ENCODE peak calls at places on chromosome X, in six cellular contexts. X is HCT116, M is H1, P is suprapubic skin, T is transverse colon, U is prostate gland. B is an unnamed sample.

GRCh38 chrX:7606253-7606652 is 236.7 kb upstream of the VCX start:
- DNase-seq in X (no peak), M (no peak), P (no peak), T (no peak), U (no peak), B (no peak)

GRCh38 chrX:135625995-135626394 is 87.4 kb upstream of the CT45A1 start:
- DNase-seq in X (peak; percentile 2), M (peak; percentile 39), P (no peak), T (no peak), U (no peak), B (no peak)

GRCh38 chrX:19670321-19670750 is 155.0 kb upstream of the MAP3K15 start:
- DNase-seq in X (no peak), M (no peak), P (no peak), T (no peak), U (no peak), B (no peak)

GRCh38 chrX:107025538-107025937 is 25.5 kb upstream of the MORC4 start:
- DNase-seq in X (peak; percentile 27), M (no peak), P (no peak), T (no peak), U (no peak), B (no peak)

GRCh38 chrX:34810364-34810763 is 132.2 kb upstream of the FAM47B start:
- DNase-seq in X (no peak), M (no peak), P (no peak), T (no peak), U (no peak), B (no peak)

GRCh38 chrX:56232221-56233082 is at the start of gene KLF8:
- DNase-seq in X (peak; percentile 8), M (peak; percentile 56), P (peak; percentile 71), T (peak; percentile 68), U (peak; percentile 61), B (peak; percentile 43)

GRCh38 chrX:22365460-22365859 is 92.7 kb downstream of the CBLL2 start:
- DNase-seq in X (peak; percentile 86), M (no peak), P (no peak), T (no peak), U (no peak), B (no peak)

GRCh38 chrX:101931104-101931493 is 728 bp downstream of the ZMAT1 start:
- DNase-seq in X (no peak), M (no peak), P (no peak), T (no peak), U (no peak), B (no peak)

GRCh38 chrX:143336261-143336660 is 181.0 kb downstream of the SPANXN3 start:
- DNase-seq in X (no peak), M (no peak), P (no peak), T (no peak), U (no peak), B (no peak)

GRCh38 chrX:43474321-43474720 is 181.8 kb upstream of the MAOA start:
- DNase-seq in X (peak; percentile 24), M (no peak), P (no peak), T (no peak), U (no peak), B (no peak)

GRCh38 chrX:67544281-67544680 is 460 bp downstream of the AR start:
- DNase-seq in X (no peak), M (no peak), P (no peak), T (no peak), U (peak; percentile 34), B (no peak)

GRCh38 chrX:6225307-6226052 is 3.2 kb downstream of the NLGN4X start:
- DNase-seq in X (no peak), M (no peak), P (no peak), T (no peak), U (no peak), B (no peak)

GRCh38 chrX:37454537-37455285 is 105.5 kb downstream of the PRRG1 start:
- DNase-seq in X (peak; percentile 73), M (no peak), P (no peak), T (peak; percentile 28), U (no peak), B (no peak)

GRCh38 chrX:10039821-10040793 is 72.9 kb downstream of the CLDN34 start:
- DNase-seq in X (no peak), M (no peak), P (no peak), T (no peak), U (no peak), B (no peak)

GRCh38 chrX:109199726-109200125 is 282.2 kb downstream of the GUCY2F start:
- DNase-seq in X (no peak), M (no peak), P (no peak), T (no peak), U (no peak), B (no peak)

GRCh38 chrX:75115707-75116413 is 40.2 kb downstream of the ABCB7 start:
- DNase-seq in X (no peak), M (no peak), P (no peak), T (no peak), U (no peak), B (no peak)

GRCh38 chrX:9510366-9510765 is 45.5 kb downstream of the TBL1X start:
- DNase-seq in X (no peak), M (no peak), P (no peak), T (no peak), U (no peak), B (no peak)

GRCh38 chrX:48958635-48959094 is 1.3 kb upstream of the OTUD5 start:
- DNase-seq in X (no peak), M (peak; percentile 48), P (peak; percentile 73), T (peak; percentile 47), U (peak; percentile 6), B (peak; percentile 52)

GRCh38 chrX:109732780-109733657 is at the start of gene ACSL4:
- DNase-seq in X (peak; percentile 42), M (peak; percentile 82), P (peak; percentile 86), T (peak; percentile 87), U (peak; percentile 79), B (peak; percentile 53)

DNA sequence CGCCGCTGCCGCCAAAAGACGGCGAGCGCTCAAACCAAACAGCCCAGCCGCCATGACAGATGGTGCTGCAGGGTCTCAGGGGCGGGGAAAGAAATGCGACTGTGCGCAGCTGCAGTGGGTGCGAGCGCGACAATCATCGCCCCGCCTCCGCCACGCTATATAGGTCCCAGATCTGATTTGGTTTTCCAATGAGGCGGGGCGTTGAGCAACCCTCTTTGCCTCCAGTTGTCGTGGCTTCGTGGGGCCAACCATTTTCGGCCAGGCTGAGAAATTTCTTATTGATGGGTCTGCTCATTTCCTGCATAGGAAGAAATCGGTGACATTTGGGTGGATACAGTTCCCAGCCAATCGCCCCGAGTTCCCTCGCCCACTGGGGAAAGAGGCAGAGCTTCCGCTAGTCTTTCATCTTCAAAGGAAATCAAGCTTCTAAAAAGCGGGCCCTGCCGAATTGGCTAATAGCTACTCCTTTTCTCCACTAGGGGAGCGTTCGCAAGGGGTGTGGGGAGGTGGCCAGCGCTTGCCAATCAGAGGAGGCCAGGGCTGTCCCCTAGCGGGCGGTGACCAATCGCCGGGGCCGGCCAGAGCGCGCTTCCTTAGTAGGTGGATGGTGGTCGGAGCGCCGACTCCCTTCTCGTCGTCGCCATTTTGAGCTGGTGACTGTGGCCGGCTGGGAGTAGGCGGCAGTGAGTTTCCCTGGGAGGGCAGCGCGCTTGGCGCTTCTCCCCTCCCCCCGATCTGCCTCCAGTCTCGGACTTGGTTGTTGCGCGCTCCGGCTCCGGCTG is at the start of the genes NDUFB11 and RBM10:
- DNase-seq in X (peak; percentile 87), M (peak; percentile 80), P (peak; percentile 96), T (peak; percentile 94), U (peak; percentile 91), B (peak; percentile 93)
- TF ChIP-seq POLR2AphosphoS5 in X (peak; percentile 67), M (peak; percentile 78), P (peak; percentile 62), T (peak; percentile 85), U (peak; percentile 73), B (peak; percentile 85)

DNA sequence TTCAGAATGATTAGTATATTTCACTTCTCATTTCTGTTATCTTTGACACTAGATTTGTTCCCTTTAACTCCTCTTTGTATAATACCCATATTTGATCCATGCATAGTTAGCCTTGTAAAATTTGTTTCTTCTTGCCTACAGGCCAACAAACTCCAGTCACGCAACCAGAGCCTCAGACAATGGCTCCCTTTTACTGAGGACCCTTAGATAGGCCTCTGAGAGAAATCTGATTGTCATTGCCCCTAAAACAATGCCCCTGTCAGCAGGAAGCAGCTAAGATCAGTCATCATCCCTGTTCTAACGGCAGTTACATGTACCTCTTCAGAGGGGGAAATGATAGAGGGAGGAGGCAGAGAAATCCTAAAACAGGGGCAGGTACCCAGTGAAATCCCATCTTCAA is 190.6 kb upstream of the TENT5D start:
- DNase-seq in X (no peak), M (no peak), P (no peak), T (no peak), U (no peak), B (no peak)
- H3K4me1 ChIP-seq in X (no peaks in the 10 kb centered on the region), M (no peaks in the 10 kb centered on the region), P (no peaks in the 10 kb centered on the region), T (no peaks in the 10 kb centered on the region), U (no peaks in the 10 kb centered on the region), B (no peaks in the 10 kb centered on the region)

DNA sequence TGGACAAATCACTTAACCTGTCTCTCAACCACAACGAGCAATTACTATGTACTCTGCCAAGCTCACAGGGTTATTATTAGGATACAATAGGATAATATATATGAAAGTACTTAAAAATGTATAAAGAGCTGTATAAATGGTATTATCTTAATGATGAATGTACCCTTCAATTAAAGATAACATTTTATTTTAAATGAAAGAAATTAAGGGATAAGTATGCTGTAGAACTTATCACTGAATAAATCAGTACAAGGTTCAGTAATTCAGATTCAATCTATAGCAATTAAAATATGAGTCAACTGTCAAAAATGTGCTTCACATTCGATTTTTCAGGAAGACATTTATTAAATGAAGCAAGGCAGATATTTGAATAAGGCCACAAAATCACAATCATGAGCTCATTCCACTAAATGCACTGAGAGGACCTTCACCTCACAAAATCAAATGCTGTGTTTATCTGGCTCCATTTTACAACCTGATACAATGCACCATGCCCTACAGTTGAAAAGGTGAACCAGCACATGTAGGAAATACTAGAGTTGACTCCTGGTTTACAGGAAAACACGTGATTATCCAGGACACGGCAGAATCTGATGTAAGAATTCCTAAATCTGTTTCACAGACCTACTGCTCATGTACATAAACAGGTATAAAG is 4.4 kb downstream of the LRCH2 start:
- DNase-seq in X (no peak), M (no peak), P (no peak), T (no peak), U (no peak), B (no peak)
- H3K4me3 ChIP-seq in X (no peak overlapping the region), M (no peak overlapping the region), P (no peak overlapping the region), T (no peak overlapping the region), U (no peak overlapping the region), B (no peak overlapping the region)

DNA sequence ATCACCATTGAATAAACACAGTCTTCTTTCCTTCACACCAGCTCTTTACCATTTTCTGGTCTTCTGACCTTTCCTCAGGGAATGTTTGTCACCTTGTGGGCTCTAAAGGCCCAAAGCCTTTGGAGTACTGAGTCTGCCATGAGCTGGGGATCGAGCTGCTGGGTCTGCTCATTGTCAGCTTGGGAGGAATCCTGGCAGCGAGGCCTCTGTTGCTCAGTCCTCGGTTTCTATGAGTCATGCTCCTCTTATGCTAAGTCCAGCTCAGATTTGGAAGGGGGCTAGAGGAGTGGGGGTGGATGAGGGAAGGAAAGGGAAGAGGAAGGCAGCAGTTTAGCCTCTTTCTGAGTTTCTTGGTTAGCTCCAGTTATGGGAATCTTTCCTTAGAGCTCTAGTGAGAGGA is 31.1 kb downstream of the NHSL2 start:
- DNase-seq in X (no peak), M (no peak), P (no peak), T (peak; percentile 15), U (no peak), B (no peak)
- TF ChIP-seq POLR2AphosphoS5 in X (no peak), M (no peak), P (no peak), T (no peak), U (no peak), B (no peak)

DNA sequence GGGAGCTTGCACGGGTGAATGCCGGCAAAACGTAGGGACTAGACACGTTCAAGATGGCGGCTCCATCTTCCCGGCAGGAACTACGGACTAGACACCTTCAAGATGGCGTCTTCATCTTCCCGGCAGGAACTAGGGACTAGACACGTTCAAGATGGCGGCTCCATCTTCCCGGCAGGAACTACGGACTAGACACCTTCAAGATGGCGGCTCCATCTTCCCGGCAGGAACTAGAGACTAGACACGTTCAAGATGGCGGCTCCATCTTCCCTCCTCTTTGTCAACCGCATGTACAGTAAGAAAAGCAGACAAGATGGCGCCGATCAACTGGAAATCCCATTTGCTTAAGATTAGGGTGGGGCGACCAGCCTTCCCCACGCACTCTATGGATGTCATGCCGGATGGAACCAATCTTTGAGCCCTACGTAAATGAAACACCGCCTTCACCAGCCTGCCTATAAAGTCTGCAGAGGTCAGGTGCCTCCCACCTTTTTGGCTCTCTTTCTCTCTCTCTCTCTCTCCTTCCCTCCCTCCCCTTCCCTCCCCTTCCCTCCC is 222.4 kb downstream of the CRLF2 start:
- DNase-seq in X (peak; percentile 78), M (no peak), P (peak; percentile 87), T (peak; percentile 73), U (no peak), B (no peak)
- H3K4me1 ChIP-seq in X (peaks cover 13% of the 10 kb centered on the region), M (no peaks in the 10 kb centered on the region), P (no peaks in the 10 kb centered on the region), T (no peaks in the 10 kb centered on the region), U (no peaks in the 10 kb centered on the region), B (no peaks in the 10 kb centered on the region)